ENCODE peak calls at places on chromosomes 12 and 14, in four cellular contexts. J, E, F and S are unnamed samples.

GRCh38 chr12:23169012-23170003 is 544.3 kb downstream of the ETNK1 start:
- DNase-seq in J (no peak), E (no peak), F (no peak), S (no peak)

GRCh38 chr12:76024102-76024781 is 7.3 kb downstream of the PHLDA1 start:
- DNase-seq in J (no peak), E (no peak), F (no peak), S (no peak)

GRCh38 chr14:75015496-75015895 is 12.8 kb downstream of the EIF2B2 start:
- DNase-seq in J (no peak), E (no peak), F (no peak), S (no peak)

GRCh38 chr12:121823101-121823726 is 19.4 kb downstream of the SETD1B start:
- DNase-seq in J (no peak), E (no peak), F (no peak), S (no peak)

GRCh38 chr12:124233846-124234620 is 60.9 kb upstream of the RFLNA start:
- DNase-seq in J (no peak), E (no peak), F (no peak), S (no peak)

GRCh38 chr12:25755681-25756260 is 202.7 kb upstream of the LMNTD1 start:
- DNase-seq in J (no peak), E (no peak), F (no peak), S (no peak)

GRCh38 chr14:22538671-22539228 is 50.3 kb downstream of the DAD1 start:
- DNase-seq in J (no peak), E (no peak), F (no peak), S (no peak)

GRCh38 chr12:51672334-51672733 is 81.3 kb downstream of the SCN8A start:
- DNase-seq in J (no peak), E (no peak), F (no peak), S (no peak)

GRCh38 chr12:10136637-10137205 is 6.7 kb upstream of the CLEC7A start:
- DNase-seq in J (no peak), E (no peak), F (peak), S (no peak)

GRCh38 chr12:120209851-120210250 is 8.9 kb upstream of the RPLP0 start:
- DNase-seq in J (no peak), E (no peak), F (no peak), S (no peak)

GRCh38 chr12:77485961-77486579 is 344.6 kb upstream of the NAV3 start:
- DNase-seq in J (no peak), E (no peak), F (no peak), S (no peak)

GRCh38 chr14:58572092-58572853 is 65.5 kb upstream of the DACT1 start:
- DNase-seq in J (no peak), E (no peak), F (peak), S (peak)

GRCh38 chr12:108826115-108826806 is 31.1 kb downstream of the SSH1 start:
- DNase-seq in J (peak), E (no peak), F (no peak), S (no peak)

GRCh38 chr14:97458302-97459137 is 661.3 kb downstream of the VRK1 start:
- DNase-seq in J (no peak), E (peak), F (no peak), S (no peak)

GRCh38 chr14:59134307-59134706 is 54.2 kb upstream of the DAAM1 start:
- DNase-seq in J (no peak), E (no peak), F (peak), S (no peak)

GRCh38 chr12:116532428-116532827 is 26.8 kb upstream of the MAP1LC3B2 start:
- DNase-seq in J (no peak), E (no peak), F (no peak), S (no peak)

GRCh38 chr14:63565448-63565847 is 22.3 kb upstream of the PPP2R5E start:
- DNase-seq in J (no peak), E (no peak), F (no peak), S (no peak)

GRCh38 chr12:89571481-89572190 is 45.8 kb upstream of the POC1B start:
- DNase-seq in J (no peak), E (no peak), F (no peak), S (no peak)

GRCh38 chr12:131793623-131794022 is 34.6 kb upstream of the MMP17 start:
- DNase-seq in J (no peak), E (no peak), F (no peak), S (no peak)

GRCh38 chr12:49868952-49869815 is 26.3 kb upstream of the BCDIN3D start:
- DNase-seq in J (peak), E (peak), F (peak), S (peak)

GRCh38 chr12:123035841-123036240 is 55.4 kb downstream of the ARL6IP4 start:
- DNase-seq in J (no peak), E (no peak), F (no peak), S (no peak)

GRCh38 chr14:100293497-100294212 is 12.6 kb downstream of the SLC25A29 start:
- DNase-seq in J (no peak), E (no peak), F (no peak), S (no peak)

GRCh38 chr12:115324949-115325638 is 641.1 kb upstream of the TBX3 start:
- DNase-seq in J (no peak), E (no peak), F (no peak), S (no peak)

GRCh38 chr12:115323223-115323905 is 639.4 kb upstream of the TBX3 start:
- DNase-seq in J (no peak), E (no peak), F (no peak), S (no peak)

GRCh38 chr12:115320967-115321366 is 637.0 kb upstream of the TBX3 start:
- DNase-seq in J (no peak), E (no peak), F (no peak), S (no peak)

GRCh38 chr12:115322275-115322674 is 638.3 kb upstream of the TBX3 start:
- DNase-seq in J (no peak), E (no peak), F (no peak), S (no peak)

GRCh38 chr12:115325858-115326257 is 641.9 kb upstream of the TBX3 start:
- DNase-seq in J (no peak), E (no peak), F (no peak), S (no peak)
- TF ChIP-seq HDAC2 in J (no peak), E (no peak), F (no peak), S (no peak)

DNA sequence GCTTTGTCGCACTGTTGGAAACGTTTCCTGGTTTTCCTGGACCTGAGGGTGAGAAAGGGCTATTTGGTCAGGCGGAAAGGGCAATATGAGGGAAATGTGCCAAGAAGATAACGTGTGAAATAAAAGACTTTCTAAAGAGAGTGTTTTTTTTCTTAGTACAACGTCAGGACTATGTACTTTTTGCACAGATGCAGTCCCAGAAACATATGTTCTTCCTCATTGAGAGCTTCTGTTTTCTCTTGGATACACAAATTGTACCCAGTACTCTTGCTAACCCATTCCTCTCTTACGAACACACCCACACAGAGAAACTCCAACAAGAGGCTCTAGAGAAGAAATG is 669 bp upstream of the PKP2 start:
- DNase-seq in J (no peak), E (no peak), F (no peak), S (no peak)
- TF ChIP-seq MAFK in J (no peak), E (no peak), F (no peak), S (no peak)

DNA sequence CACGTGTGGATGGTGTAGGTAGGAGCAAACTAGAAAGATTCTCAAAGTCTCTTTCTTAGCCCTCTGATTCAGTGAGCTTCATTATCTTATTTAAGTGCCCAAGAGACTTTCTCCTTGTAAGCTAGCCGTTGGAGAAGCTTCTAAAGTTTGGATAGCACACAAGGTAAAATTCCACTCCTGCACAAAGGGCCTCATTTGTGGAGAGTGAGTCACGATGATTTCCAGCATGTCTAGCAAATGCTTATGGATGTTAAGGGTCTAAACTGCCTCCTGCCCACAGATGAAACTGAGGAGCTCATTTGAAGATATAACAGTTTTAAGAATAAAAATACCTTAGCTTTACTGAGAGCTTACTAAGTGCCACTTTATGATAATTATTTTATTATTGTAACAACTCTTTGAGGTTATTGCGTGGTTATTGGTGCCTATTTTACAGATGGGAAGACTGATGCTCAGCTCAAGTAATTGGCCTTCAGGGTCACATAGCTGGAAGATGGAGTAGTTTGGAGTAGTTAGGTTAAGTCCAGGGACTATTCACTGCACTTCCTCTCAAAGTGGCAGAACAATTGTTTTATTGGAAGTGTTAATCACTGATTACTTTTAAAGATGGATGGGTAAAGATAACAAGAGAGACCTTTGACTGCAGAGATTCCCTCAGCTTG is 78.7 kb upstream of the HIF1A start:
- DNase-seq in J (no peak), E (no peak), F (peak), S (no peak)
- TF ChIP-seq HDAC2 in J (no peak), E (no peak), F (no peak), S (no peak)

GRCh38 chr14:91094772-91095171 is 19.1 kb upstream of the DGLUCY start:
- DNase-seq in J (no peak), E (no peak), F (no peak), S (no peak)

GRCh38 chr14:91090733-91091132 is 23.1 kb upstream of the DGLUCY start:
- DNase-seq in J (no peak), E (no peak), F (no peak), S (no peak)

GRCh38 chr14:91092095-91092494 is 21.8 kb upstream of the DGLUCY start:
- DNase-seq in J (no peak), E (no peak), F (no peak), S (no peak)

GRCh38 chr14:91088585-91088984 is 25.3 kb upstream of the DGLUCY start:
- DNase-seq in J (no peak), E (no peak), F (no peak), S (no peak)

DNA sequence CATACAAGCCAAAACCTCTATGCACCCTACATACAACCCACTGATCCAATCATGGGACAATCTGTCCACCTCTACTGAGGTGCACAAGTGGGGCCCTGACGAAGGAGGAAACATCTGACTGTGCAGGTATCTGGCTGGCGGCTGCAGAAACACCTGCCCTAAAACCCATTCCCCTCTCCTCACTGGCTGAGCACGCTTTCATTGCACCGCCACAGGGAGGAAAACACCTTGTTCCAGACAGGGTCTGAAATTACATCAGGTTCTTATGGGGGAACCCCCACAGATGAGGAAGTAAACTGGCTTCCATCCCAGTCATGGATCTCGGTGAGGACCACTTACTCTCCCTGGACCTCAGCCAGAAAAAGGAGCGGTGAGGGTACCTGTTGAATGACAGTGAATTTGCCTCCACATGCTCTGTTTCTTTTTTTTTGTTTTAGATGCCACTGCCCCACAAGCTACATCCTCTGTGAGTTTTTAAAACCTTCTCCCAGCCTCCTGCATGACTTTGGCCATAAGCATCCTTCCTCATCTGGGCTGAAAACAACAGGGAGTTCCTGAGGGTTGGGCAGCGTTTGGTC is 23.8 kb upstream of the DGLUCY start:
- DNase-seq in J (no peak), E (no peak), F (no peak), S (no peak)
- TF ChIP-seq MAFK in J (no peak), E (no peak), F (no peak), S (no peak)

DNA sequence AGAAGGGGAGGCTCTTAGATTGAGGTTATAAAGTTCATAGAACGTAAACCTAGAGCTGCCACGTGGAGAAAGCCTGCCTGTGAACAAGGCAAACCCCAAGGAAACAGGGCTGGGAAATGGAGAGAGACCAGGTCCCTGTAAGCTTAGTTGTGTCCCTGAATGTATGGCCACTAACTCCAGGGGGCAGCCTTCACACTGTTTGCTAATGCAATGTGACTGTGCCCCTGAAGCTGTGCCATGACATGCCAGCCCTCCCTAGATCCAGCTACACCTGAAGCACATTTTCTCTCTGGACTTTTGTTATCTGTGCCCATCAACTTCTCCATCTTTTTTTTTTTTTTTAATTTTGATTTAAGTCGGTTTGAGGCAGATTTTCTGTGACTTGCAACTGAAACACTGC is 60.6 kb upstream of the TMCC3 start:
- DNase-seq in J (peak), E (no peak), F (peak), S (peak)
- TF ChIP-seq HDAC2 in J (no peak), E (no peak), F (no peak), S (no peak)

DNA sequence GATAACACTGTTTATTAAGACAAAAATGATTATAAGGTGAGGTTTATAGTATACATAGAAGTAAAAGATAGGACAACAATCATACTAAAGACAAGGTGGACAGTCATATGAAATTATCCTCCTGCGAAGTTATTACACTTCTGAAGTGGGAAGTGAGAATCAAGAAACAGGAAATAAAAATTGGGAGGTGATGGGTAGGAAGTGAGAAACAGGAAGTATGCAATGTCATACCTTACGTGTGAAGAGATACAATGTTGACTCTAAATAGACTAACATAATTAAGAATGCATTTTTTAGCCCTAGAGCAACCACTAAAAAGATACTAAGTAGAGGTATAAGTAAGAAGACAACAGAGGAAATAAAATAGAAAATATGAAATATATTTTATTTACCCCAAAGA is 43.7 kb downstream of the GRIN2B start:
- DNase-seq in J (no peak), E (no peak), F (no peak), S (no peak)
- TF ChIP-seq MAFK in J (no peak), E (no peak), F (no peak), S (no peak)

DNA sequence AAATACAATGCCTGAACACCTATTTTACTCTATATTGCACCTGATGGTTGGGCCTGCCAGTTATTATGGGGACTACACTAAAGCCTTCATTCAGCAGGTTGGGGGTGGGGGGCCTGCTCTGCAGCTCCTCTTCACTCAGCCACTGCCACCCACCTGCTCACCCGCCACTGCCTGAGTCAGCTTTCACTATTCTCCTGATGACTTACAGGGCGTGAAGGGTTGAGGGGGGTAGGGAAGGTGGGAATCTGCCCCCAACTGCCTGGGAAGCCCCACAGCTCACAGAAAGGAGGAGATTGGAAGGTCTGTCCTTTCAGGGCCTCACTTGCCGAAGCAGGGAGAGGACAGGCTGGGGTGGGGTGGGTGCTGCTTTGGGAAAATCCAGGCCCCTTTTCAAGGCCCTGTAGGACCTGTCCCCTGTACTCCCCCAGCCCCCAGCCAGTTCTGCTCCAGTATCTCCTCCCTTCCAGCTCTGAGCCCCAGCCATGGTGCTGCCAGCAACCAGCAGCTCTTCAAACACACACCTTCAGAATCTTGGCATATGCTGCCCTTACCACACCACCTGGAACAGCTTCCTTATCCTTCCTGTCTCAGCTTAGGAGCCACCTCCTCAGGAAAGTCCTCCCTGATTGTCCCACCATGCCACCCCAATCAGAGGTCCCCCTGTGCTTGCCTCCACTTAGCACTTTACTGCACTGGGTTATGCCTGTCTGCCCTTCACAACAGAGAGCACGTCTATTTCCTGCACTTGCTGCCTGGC is 33.1 kb downstream of the IRF2BPL start:
- DNase-seq in J (no peak), E (peak), F (no peak), S (no peak)
- TF ChIP-seq HDAC2 in J (no peak), E (no peak), F (no peak), S (no peak)